ENCODE peak calls at places on chromosomes 12 and 14, in five cellular contexts. V is IMR-90; T is SK-N-MC; B is EL; Q is stimulated activated CD4-positive, alpha-beta T cell treated with anti-CD3 and anti-CD28 coated beads, Interleukin-2, amount 100 ng/mL, for 48 hours. M is an unnamed sample.

GRCh38 chr12:29921307-29921706 is 137.6 kb upstream of the TMTC1 start:
- DNase-seq in V (peak), T (no peak), B (peak), Q (no peak), M (no peak)

GRCh38 chr12:11650279-11650696 is 814 bp downstream of the ETV6 start:
- DNase-seq in V (no peak), T (no peak), B (no peak), Q (no peak), M (no peak)

GRCh38 chr12:2295941-2296461 is 243.2 kb downstream of the CACNA1C start:
- DNase-seq in V (peak), T (no peak), B (peak), Q (no peak), M (no peak)

GRCh38 chr12:38253778-38254177 is 62.8 kb upstream of the ALG10B start:
- DNase-seq in V (no peak), T (no peak), B (no peak), Q (no peak), M (no peak)

GRCh38 chr12:71201136-71201679 is 43.4 kb upstream of the TSPAN8 start:
- DNase-seq in V (no peak), T (no peak), B (no peak), Q (no peak), M (no peak)

GRCh38 chr12:7130791-7131501 is 775 bp downstream of the CLSTN3 start:
- DNase-seq in V (peak), T (no peak), B (peak), Q (peak), M (peak)

GRCh38 chr14:33184587-33184986 is 245.9 kb downstream of the NPAS3 start:
- DNase-seq in V (no peak), T (no peak), B (peak), Q (no peak), M (no peak)

GRCh38 chr12:57255916-57256315 is 4.9 kb upstream of the STAC3 start:
- DNase-seq in V (no peak), T (no peak), B (no peak), Q (no peak), M (no peak)

GRCh38 chr12:129911437-129912049 is 7.7 kb upstream of the TMEM132D start:
- DNase-seq in V (no peak), T (peak), B (no peak), Q (peak), M (no peak)

GRCh38 chr14:88023658-88024187 is 18.8 kb downstream of the GPR65 start:
- DNase-seq in V (no peak), T (no peak), B (no peak), Q (no peak), M (no peak)